ENCODE peak calls at places on chromosomes 5 and 9, in eight cellular contexts. U, F, G, Y, C, Q, A and M are unnamed samples.

GRCh38 chr5:43019615-43020293 is 20.4 kb downstream of the ANXA2R start:
- DNase-seq in U (no peak), F (no peak), G (peak; percentile 51), Y (peak; percentile 91), C (peak; percentile 78), Q (peak; percentile 94), A (peak; percentile 91), M (peak; percentile 81)

GRCh38 chr5:115577329-115577728 is 24.9 kb downstream of the TICAM2 start:
- DNase-seq in U (no peak), F (no peak), G (no peak), Y (no peak), C (no peak), Q (no peak), A (no peak), M (no peak)

GRCh38 chr5:144142030-144142825 is 28.2 kb downstream of the YIPF5 start:
- DNase-seq in U (peak; percentile 36), F (no peak), G (peak; percentile 44), Y (no peak), C (no peak), Q (peak; percentile 70), A (peak; percentile 16), M (no peak)

GRCh38 chr5:96187309-96188027 is 225.8 kb upstream of the ELL2 start:
- DNase-seq in U (no peak), F (no peak), G (no peak), Y (no peak), C (no peak), Q (no peak), A (no peak), M (no peak)

GRCh38 chr5:101505891-101506570 is 602.9 kb upstream of the ST8SIA4 start:
- DNase-seq in U (no peak), F (no peak), G (no peak), Y (no peak), C (no peak), Q (no peak), A (no peak), M (no peak)

GRCh38 chr9:91863469-91863868 is 86.6 kb downstream of the ROR2 start:
- DNase-seq in U (no peak), F (no peak), G (no peak), Y (no peak), C (no peak), Q (no peak), A (no peak), M (no peak)

GRCh38 chr9:126844085-126844484 is 16.4 kb upstream of the ZBTB34 start:
- DNase-seq in U (peak; percentile 74), F (no peak), G (no peak), Y (no peak), C (no peak), Q (peak; percentile 57), A (no peak), M (no peak)

GRCh38 chr9:123011878-123012528 is 21.5 kb upstream of the GPR21 start:
- DNase-seq in U (no peak), F (no peak), G (no peak), Y (no peak), C (no peak), Q (no peak), A (no peak), M (no peak)

GRCh38 chr5:172939561-172939960 is 19.7 kb upstream of the RPL26L1 start:
- DNase-seq in U (no peak), F (no peak), G (no peak), Y (no peak), C (no peak), Q (no peak), A (no peak), M (no peak)

GRCh38 chr5:175654807-175655206 is 3.1 kb upstream of the HRH2 start:
- DNase-seq in U (no peak), F (no peak), G (no peak), Y (peak; percentile 39), C (no peak), Q (no peak), A (no peak), M (no peak)

GRCh38 chr5:18882162-18882561 is 1105.8 kb downstream of the CDH18 start:
- DNase-seq in U (no peak), F (no peak), G (no peak), Y (no peak), C (no peak), Q (no peak), A (no peak), M (no peak)

GRCh38 chr5:169602535-169602934 is 19.0 kb downstream of the SPDL1 start:
- DNase-seq in U (no peak), F (no peak), G (no peak), Y (no peak), C (no peak), Q (no peak), A (no peak), M (no peak)

GRCh38 chr9:122402403-122403268 is 31.8 kb downstream of the PTGS1 start:
- DNase-seq in U (peak; percentile 94), F (no peak), G (peak; percentile 87), Y (peak; percentile 55), C (no peak), Q (peak; percentile 99), A (no peak), M (no peak)

GRCh38 chr9:92767078-92768054 is 2.7 kb upstream of the BICD2 start:
- DNase-seq in U (no peak), F (no peak), G (no peak), Y (no peak), C (no peak), Q (no peak), A (no peak), M (no peak)

GRCh38 chr5:154179846-154180710 is 10.5 kb upstream of the GALNT10 start:
- DNase-seq in U (no peak), F (no peak), G (peak; percentile 80), Y (peak; percentile 37), C (no peak), Q (peak; percentile 80), A (peak; percentile 55), M (no peak)

GRCh38 chr5:56640763-56641406 is 174.5 kb upstream of the MAP3K1 start:
- DNase-seq in U (no peak), F (no peak), G (no peak), Y (no peak), C (peak; percentile 56), Q (no peak), A (no peak), M (peak; percentile 63)

GRCh38 chr5:149959406-149960236 is 937 bp upstream of the SLC26A2 start:
- DNase-seq in U (peak; percentile 68), F (no peak), G (peak; percentile 84), Y (peak; percentile 65), C (no peak), Q (peak; percentile 84), A (peak; percentile 40), M (no peak)

GRCh38 chr9:77598510-77598909 is 49.6 kb downstream of the GNA14 start:
- DNase-seq in U (no peak), F (no peak), G (no peak), Y (no peak), C (no peak), Q (peak; percentile 90), A (no peak), M (no peak)

GRCh38 chr5:31726952-31727351 is 88.0 kb downstream of the PDZD2 start:
- DNase-seq in U (no peak), F (no peak), G (no peak), Y (no peak), C (no peak), Q (no peak), A (no peak), M (no peak)

GRCh38 chr5:171680485-171680884 is 105.1 kb upstream of the SMIM23 start:
- DNase-seq in U (no peak), F (no peak), G (no peak), Y (no peak), C (no peak), Q (no peak), A (no peak), M (no peak)

GRCh38 chr9:105835721-105836120 is 141.4 kb downstream of the TMEM38B start:
- DNase-seq in U (no peak), F (no peak), G (no peak), Y (no peak), C (no peak), Q (no peak), A (no peak), M (no peak)

GRCh38 chr5:54581831-54582548 is 64.4 kb downstream of the SNX18 start:
- DNase-seq in U (no peak), F (no peak), G (no peak), Y (no peak), C (no peak), Q (no peak), A (no peak), M (no peak)

GRCh38 chr9:21670374-21670773 is 132.1 kb upstream of the MTAP start:
- DNase-seq in U (no peak), F (no peak), G (no peak), Y (no peak), C (no peak), Q (no peak), A (peak; percentile 7), M (no peak)

GRCh38 chr9:98502311-98502975 is 206.3 kb downstream of the GABBR2 start:
- DNase-seq in U (no peak), F (no peak), G (no peak), Y (no peak), C (no peak), Q (no peak), A (no peak), M (no peak)

GRCh38 chr5:128469924-128470323 is 68.1 kb downstream of the FBN2 start:
- DNase-seq in U (peak; percentile 25), F (no peak), G (no peak), Y (no peak), C (no peak), Q (no peak), A (no peak), M (no peak)

GRCh38 chr9:132324425-132324824 is 30.4 kb downstream of the SETX start:
- DNase-seq in U (no peak), F (no peak), G (no peak), Y (no peak), C (no peak), Q (no peak), A (no peak), M (no peak)

GRCh38 chr5:50962934-50963646 is 296.7 kb downstream of the PARP8 start:
- DNase-seq in U (peak; percentile 48), F (peak; percentile 77), G (peak; percentile 65), Y (peak; percentile 80), C (peak; percentile 65), Q (peak; percentile 63), A (peak; percentile 53), M (peak; percentile 64)

GRCh38 chr5:135034186-135034962 is at the start of gene PITX1:
- DNase-seq in U (peak; percentile 19), F (no peak), G (peak; percentile 80), Y (peak; percentile 61), C (peak; percentile 92), Q (no peak), A (no peak), M (peak; percentile 52)

GRCh38 chr9:93451762-93452709 is 551 bp downstream of the FAM120A start:
- DNase-seq in U (no peak), F (peak; percentile 32), G (no peak), Y (peak; percentile 59), C (peak; percentile 84), Q (peak; percentile 65), A (peak; percentile 44), M (peak; percentile 77)

GRCh38 chr5:93579561-93580386 is 1.2 kb downstream of the NR2F1-AS1 start:
- DNase-seq in U (peak; percentile 19), F (peak; percentile 30), G (no peak), Y (peak; percentile 29), C (no peak), Q (peak; percentile 62), A (no peak), M (peak; percentile 57)

GRCh38 chr5:125059255-125060050 is 313.0 kb upstream of the ZNF608 start:
- DNase-seq in U (no peak), F (no peak), G (no peak), Y (no peak), C (no peak), Q (peak; percentile 12), A (no peak), M (no peak)

GRCh38 chr9:92564982-92565381 is 29.2 kb upstream of the ECM2 start:
- DNase-seq in U (no peak), F (no peak), G (no peak), Y (no peak), C (no peak), Q (no peak), A (no peak), M (no peak)